ENCODE peak calls at places on chromosomes 16 and 17, in five cellular contexts. V, R, P, B and L are unnamed samples.
A peak's percentile ranks its signal among the peaks of the same experiment; 100 is the strongest.

GRCh38 chr17:38798614-38799500 is 499 bp downstream of the PIP4K2B start:
- DNase-seq in V (peak; percentile 43), R (peak; percentile 36), P (peak; percentile 51), B (peak; percentile 44), L (peak; percentile 55)

GRCh38 chr17:2986925-2987324 is 76.5 kb downstream of the OR1D5 start:
- DNase-seq in V (no peak), R (no peak), P (no peak), B (no peak), L (no peak)

GRCh38 chr17:13429201-13429600 is 172.5 kb downstream of the HS3ST3A1 start:
- DNase-seq in V (no peak), R (no peak), P (no peak), B (no peak), L (peak; percentile 25)

GRCh38 chr16:48608452-48608851 is 1.5 kb downstream of the N4BP1 start:
- DNase-seq in V (no peak), R (peak; percentile 86), P (peak; percentile 51), B (no peak), L (no peak)

GRCh38 chr16:21268236-21268635 is 9.9 kb downstream of the CRYM start:
- DNase-seq in V (no peak), R (no peak), P (no peak), B (no peak), L (no peak)

GRCh38 chr17:31564883-31565297 is 173.4 kb downstream of the RAB11FIP4 start:
- DNase-seq in V (peak; percentile 59), R (no peak), P (no peak), B (no peak), L (no peak)

GRCh38 chr17:80676564-80676963 is 131.9 kb downstream of the RPTOR start:
- DNase-seq in V (no peak), R (no peak), P (no peak), B (no peak), L (no peak)

GRCh38 chr17:28675980-28676379 is 14.0 kb downstream of the SUPT6H start:
- DNase-seq in V (no peak), R (peak; percentile 30), P (peak; percentile 63), B (no peak), L (no peak)

GRCh38 chr17:48925991-48926342 is 17.8 kb downstream of the UBE2Z start:
- DNase-seq in V (peak; percentile 50), R (no peak), P (no peak), B (no peak), L (no peak)

GRCh38 chr16:56042416-56042815 is 148.9 kb upstream of the GNAO1 start:
- DNase-seq in V (no peak), R (no peak), P (no peak), B (no peak), L (no peak)

GRCh38 chr17:58285422-58285810 is 4.7 kb upstream of the MPO start:
- DNase-seq in V (no peak), R (no peak), P (no peak), B (peak; percentile 5), L (no peak)

GRCh38 chr16:66248096-66248495 is 118.4 kb upstream of the CDH5 start:
- DNase-seq in V (peak; percentile 21), R (no peak), P (no peak), B (peak; percentile 85), L (no peak)

GRCh38 chr17:39602533-39603303 is 5.0 kb downstream of the NEUROD2 start:
- DNase-seq in V (no peak), R (no peak), P (no peak), B (no peak), L (no peak)

GRCh38 chr16:50154369-50154947 is 1.4 kb downstream of the TENT4B start:
- DNase-seq in V (no peak), R (peak; percentile 12), P (no peak), B (no peak), L (no peak)

GRCh38 chr16:88010343-88010970 is 59.2 kb downstream of the BANP start:
- DNase-seq in V (no peak), R (no peak), P (no peak), B (no peak), L (peak; percentile 26)

GRCh38 chr16:17633146-17633966 is 162.6 kb upstream of the XYLT1 start:
- DNase-seq in V (no peak), R (no peak), P (no peak), B (no peak), L (no peak)

GRCh38 chr17:74360993-74361612 is 565 bp downstream of the BTBD17 start:
- DNase-seq in V (no peak), R (no peak), P (no peak), B (no peak), L (peak; percentile 72)

GRCh38 chr16:68328860-68329370 is 18.1 kb downstream of the PRMT7 start:
- DNase-seq in V (no peak), R (no peak), P (peak; percentile 82), B (no peak), L (no peak)
- H3K4me1 ChIP-seq in V (no peaks in the 10 kb centered on the region), R (peaks cover 37% of the 10 kb centered on the region), P (peaks cover 3% of the 10 kb centered on the region), B (no peaks in the 10 kb centered on the region), L (no peaks in the 10 kb centered on the region)

GRCh38 chr17:30173649-30174048 is 57.0 kb downstream of the NSRP1 start:
- DNase-seq in V (no peak), R (peak; percentile 74), P (no peak), B (no peak), L (no peak)
- H3K27ac ChIP-seq in V (no peak overlapping the region), R (peak overlapping the region; percentile 5), P (no peak overlapping the region), B (no peak overlapping the region), L (no peak overlapping the region)

DNA sequence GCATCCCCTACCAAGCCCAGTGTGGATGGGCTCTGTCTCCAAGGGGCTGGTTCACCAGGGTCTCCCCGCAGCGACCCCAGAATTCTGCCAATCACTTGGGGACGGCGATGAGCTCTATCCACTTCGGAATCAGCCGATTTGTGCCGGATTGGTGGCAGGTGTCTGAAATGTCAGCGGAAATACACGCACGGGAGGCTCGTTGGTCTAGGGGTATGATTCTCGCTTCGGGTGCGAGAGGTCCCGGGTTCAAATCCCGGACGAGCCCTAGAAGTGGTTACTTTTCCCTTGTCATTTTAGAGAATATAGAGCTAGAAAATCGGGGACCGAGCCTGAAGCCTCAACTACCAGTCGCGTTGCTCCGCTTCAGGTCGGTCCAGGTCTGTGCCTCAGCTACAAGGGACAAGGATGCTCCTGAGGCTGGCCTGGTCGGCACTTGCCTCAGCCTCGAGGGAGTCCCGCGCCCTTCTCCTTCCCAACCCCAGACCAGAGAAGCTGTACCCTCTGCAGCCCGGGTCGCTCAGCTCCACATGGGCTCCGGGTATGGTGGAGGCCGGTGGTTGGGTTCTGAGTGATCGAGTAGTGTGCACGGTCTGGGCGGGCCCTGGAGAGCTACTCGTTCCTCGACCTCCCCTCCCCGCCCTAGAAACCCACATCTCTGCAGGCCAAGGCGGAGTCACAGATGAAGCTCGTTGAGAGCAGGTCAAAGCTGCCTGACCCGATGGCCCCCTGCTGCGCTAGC is 16.0 kb upstream of the OR1F1 start:
- DNase-seq in V (no peak), R (peak; percentile 44), P (no peak), B (no peak), L (no peak)
- H3K4me3 ChIP-seq in V (no peak overlapping the region), R (peak overlapping the region; percentile 33), P (no peak overlapping the region), B (no peak overlapping the region), L (no peak overlapping the region)

GRCh38 chr17:63437287-63438091 is 8.6 kb downstream of the CYB561 start:
- DNase-seq in V (peak; percentile 85), R (no peak), P (no peak), B (no peak), L (no peak)

GRCh38 chr17:63435681-63436522 is 10.2 kb downstream of the CYB561 start:
- DNase-seq in V (peak; percentile 78), R (no peak), P (peak; percentile 67), B (no peak), L (no peak)

GRCh38 chr17:63438092-63439051 is 7.7 kb downstream of the CYB561 start:
- DNase-seq in V (no peak), R (no peak), P (no peak), B (no peak), L (no peak)

GRCh38 chr17:63434951-63435571 is 11.0 kb downstream of the CYB561 start:
- DNase-seq in V (peak; percentile 96), R (no peak), P (peak; percentile 92), B (peak; percentile 65), L (peak; percentile 28)

DNA sequence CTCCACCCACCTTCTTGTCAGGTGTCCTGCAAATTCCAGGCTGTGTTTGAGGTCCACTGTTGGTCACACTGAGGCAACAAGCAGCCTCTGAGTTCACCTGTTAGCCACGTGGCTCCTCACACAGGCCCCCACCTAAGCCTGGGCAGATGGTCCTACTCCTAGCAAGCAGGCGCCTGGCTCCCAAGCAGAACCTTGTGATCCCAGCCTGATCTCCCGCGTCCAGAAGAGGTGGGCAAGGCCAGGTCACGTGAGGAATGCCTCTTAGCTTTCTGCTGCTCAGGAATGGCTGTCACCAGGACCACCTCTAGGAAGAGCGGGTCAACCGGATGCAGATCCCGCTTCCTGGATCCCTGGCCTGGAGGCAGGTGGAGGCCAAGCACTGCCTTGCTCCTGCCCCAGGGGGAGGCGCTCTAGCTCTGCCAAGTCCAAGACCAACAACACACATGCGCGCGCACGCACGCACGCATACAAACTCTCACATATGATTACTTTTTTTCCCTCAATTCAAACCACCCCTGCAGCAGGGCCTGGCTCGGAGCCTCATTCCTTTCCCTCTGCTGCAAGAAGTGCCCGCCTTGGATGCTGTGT is 9.5 kb downstream of the CYB561 start:
- DNase-seq in V (peak; percentile 80), R (no peak), P (no peak), B (no peak), L (no peak)
- H3K4me1 ChIP-seq in V (peaks cover 85% of the 10 kb centered on the region), R (peaks cover 4% of the 10 kb centered on the region), P (peaks cover 7% of the 10 kb centered on the region), B (no peaks in the 10 kb centered on the region), L (peaks cover 12% of the 10 kb centered on the region)

GRCh38 chr17:50955667-50956120 is 89.5 kb upstream of the TOB1 start:
- DNase-seq in V (peak; percentile 25), R (no peak), P (no peak), B (no peak), L (peak; percentile 61)
- H3K27ac ChIP-seq in V (peak overlapping the region; percentile 66), R (no peak overlapping the region), P (no peak overlapping the region), B (peak overlapping the region; percentile 96), L (peak overlapping the region; percentile 90)

GRCh38 chr17:61411944-61412859 is 12.6 kb downstream of the TBX2 start:
- DNase-seq in V (peak; percentile 69), R (peak; percentile 75), P (peak; percentile 62), B (peak; percentile 70), L (no peak)

GRCh38 chr17:61414141-61414935 is 14.7 kb downstream of the TBX2 start:
- DNase-seq in V (no peak), R (no peak), P (no peak), B (peak; percentile 21), L (no peak)

GRCh38 chr17:61413654-61414133 is 14.1 kb downstream of the TBX2 start:
- DNase-seq in V (no peak), R (no peak), P (no peak), B (no peak), L (no peak)

GRCh38 chr17:61411114-61411943 is 11.7 kb downstream of the TBX2 start:
- DNase-seq in V (peak; percentile 56), R (peak; percentile 39), P (peak; percentile 27), B (peak; percentile 54), L (no peak)

GRCh38 chr17:61412860-61413653 is 13.4 kb downstream of the TBX2 start:
- DNase-seq in V (no peak), R (no peak), P (no peak), B (peak; percentile 20), L (no peak)
- H3K4me3 ChIP-seq in V (peak overlapping the region; percentile 35), R (peak overlapping the region; percentile 66), P (peak overlapping the region; percentile 32), B (peak overlapping the region; percentile 74), L (no peak overlapping the region)

GRCh38 chr16:72936408-72936807 is 111.5 kb downstream of the ZFHX3 start:
- DNase-seq in V (no peak), R (no peak), P (peak; percentile 49), B (no peak), L (no peak)
- H3K4me1 ChIP-seq in V (peaks cover 74% of the 10 kb centered on the region), R (no peaks in the 10 kb centered on the region), P (peaks cover 10% of the 10 kb centered on the region), B (peaks cover 4% of the 10 kb centered on the region), L (peaks cover 24% of the 10 kb centered on the region)

GRCh38 chr17:29914819-29915537 is 15.1 kb downstream of the SSH2 start:
- DNase-seq in V (no peak), R (peak; percentile 22), P (no peak), B (no peak), L (no peak)
- H3K27ac ChIP-seq in V (no peak overlapping the region), R (no peak overlapping the region), P (no peak overlapping the region), B (no peak overlapping the region), L (no peak overlapping the region)